ENCODE peak calls at places on chromosomes 7 and 10, in nine cellular contexts. M is CD8-positive, alpha-beta T cell; K is psoas muscle; Q is NAMALWA; Y is posterior vena cava; H is MCF 10A; C is stimulated activated CD4-positive, alpha-beta T cell treated with anti-CD3 and anti-CD28 coated beads, Interleukin-4, amount 100 ng/mL, for 24 hours; T is T-helper 9 cell; A is GM10248. J is an unnamed sample.

GRCh38 chr10:51007781-51008180 is 66.5 kb upstream of the PRKG1 start:
- DNase-seq in H (peak), T (no peak), C (no peak), Q (no peak), M (no peak), A (no peak), K (no peak), Y (no peak), J (peak)

GRCh38 chr10:31596765-31597164 is 277.7 kb downstream of the ZEB1 start:
- DNase-seq in Y (no peak), A (no peak), T (no peak), Q (no peak), C (no peak), M (no peak), K (no peak), H (no peak), J (no peak)

GRCh38 chr10:3784510-3785250 is at the start of gene KLF6:
- DNase-seq in Q (peak), H (peak), K (peak), Y (peak), M (no peak), T (peak), A (no peak), C (peak), J (peak)

GRCh38 chr10:127368937-127369336 is 172.5 kb upstream of the INSYN2A start:
- DNase-seq in Q (no peak), K (no peak), M (no peak), A (no peak), H (no peak), C (no peak), Y (no peak), T (no peak), J (no peak)

GRCh38 chr7:107232568-107233090 is 63.8 kb downstream of the HBP1 start:
- DNase-seq in A (no peak), H (no peak), K (no peak), Y (no peak), Q (no peak), C (no peak), T (no peak), M (no peak), J (no peak)

GRCh38 chr10:112562803-112563663 is 116.0 kb downstream of the VTI1A start:
- DNase-seq in Y (no peak), H (no peak), Q (no peak), A (no peak), C (no peak), M (no peak), T (no peak), K (no peak), J (no peak)

GRCh38 chr7:122064971-122065370 is 79.1 kb downstream of the AASS start:
- DNase-seq in Q (no peak), C (no peak), A (no peak), H (no peak), K (no peak), M (no peak), T (no peak), Y (no peak), J (no peak)

GRCh38 chr7:111735661-111736323 is 173.5 kb upstream of the IMMP2L start:
- DNase-seq in M (peak), T (peak), H (peak), Q (peak), K (no peak), A (peak), Y (no peak), C (peak), J (peak)

GRCh38 chr7:55427800-55428199 is 62.7 kb downstream of the LANCL2 start:
- DNase-seq in K (no peak), Y (no peak), Q (no peak), A (no peak), M (no peak), T (no peak), H (no peak), C (no peak), J (no peak)

GRCh38 chr7:21960922-21961321 is 15.2 kb upstream of the CDCA7L start:
- DNase-seq in A (no peak), Y (no peak), K (no peak), T (no peak), C (no peak), Q (no peak), H (peak), M (no peak), J (peak)

GRCh38 chr7:99422625-99423024 is 13.9 kb downstream of the BUD31 start:
- DNase-seq in K (no peak), M (no peak), C (no peak), T (no peak), Y (no peak), A (no peak), Q (no peak), H (no peak), J (no peak)